ENCODE peak calls at places on chromosomes 12 and 14, in nine cellular contexts. I is naive thymus-derived CD8-positive, alpha-beta T cell; G is Daoy; K is tibial artery; M is neural crest cell; W is lung; S is ascending aorta; L is HL-60; U is HEK293T. Z is an unnamed sample.

GRCh38 chr14:28770574-28770973 is 4.0 kb downstream of the FOXG1 start:
- DNase-seq in L (no peak), W (no peak), G (no peak), M (no peak), I (no peak), K (no peak), S (no peak), U (no peak), Z (no peak)

GRCh38 chr12:3304436-3305135 is 186.4 kb upstream of the PRMT8 start:
- DNase-seq in I (no peak), L (no peak), G (peak; percentile 94), S (no peak), M (no peak), W (no peak), U (no peak), K (no peak), Z (peak; percentile 76)

GRCh38 chr14:50058112-50058511 is 58.3 kb downstream of the VCPKMT start:
- DNase-seq in L (no peak), K (no peak), M (no peak), W (no peak), S (no peak), U (no peak), I (no peak), G (no peak), Z (no peak)

GRCh38 chr12:67370979-67371378 is 101.8 kb downstream of the CAND1 start:
- DNase-seq in S (no peak), K (no peak), G (no peak), M (no peak), W (no peak), L (no peak), I (no peak), U (no peak), Z (no peak)

GRCh38 chr12:15435597-15435996 is 113.3 kb downstream of the PTPRO start:
- DNase-seq in L (no peak), S (no peak), K (no peak), M (no peak), W (no peak), I (no peak), G (no peak), U (no peak), Z (no peak)

GRCh38 chr12:116609715-116610114 is 50.5 kb downstream of the MAP1LC3B2 start:
- DNase-seq in G (peak; percentile 34), S (no peak), I (peak; percentile 11), K (no peak), L (peak; percentile 48), U (no peak), W (no peak), M (peak; percentile 30), Z (no peak)

GRCh38 chr12:95739561-95740313 is 50.8 kb downstream of the NTN4 start:
- DNase-seq in S (no peak), U (no peak), L (no peak), G (no peak), K (peak; percentile 26), I (no peak), W (no peak), M (no peak), Z (no peak)

GRCh38 chr12:28424965-28425364 is 234.7 kb downstream of the CCDC91 start:
- DNase-seq in L (no peak), S (no peak), K (no peak), I (no peak), U (no peak), W (peak; percentile 31), G (no peak), M (no peak), Z (no peak)

GRCh38 chr12:125105600-125105999 is 40.4 kb downstream of the AACS start:
- DNase-seq in K (no peak), L (no peak), W (no peak), G (no peak), I (no peak), M (no peak), U (no peak), S (no peak), Z (no peak)

GRCh38 chr14:34420547-34421150 is 41.4 kb downstream of the SPTSSA start:
- DNase-seq in K (no peak), S (no peak), I (no peak), M (no peak), G (no peak), L (no peak), U (no peak), W (no peak), Z (no peak)

GRCh38 chr14:51145246-51145645 is 50.3 kb upstream of the TRIM9 start:
- DNase-seq in K (no peak), I (no peak), M (no peak), S (no peak), L (no peak), U (no peak), G (no peak), W (no peak), Z (no peak)

GRCh38 chr12:89208661-89209096 is 143.6 kb downstream of the DUSP6 start:
- DNase-seq in L (no peak), G (no peak), S (no peak), I (no peak), M (no peak), U (no peak), W (no peak), K (no peak), Z (no peak)

GRCh38 chr12:79331870-79332269 is 358.9 kb downstream of the PAWR start:
- DNase-seq in L (no peak), S (no peak), M (no peak), W (no peak), K (no peak), G (no peak), U (no peak), I (no peak), Z (no peak)

GRCh38 chr14:26925876-26926584 is 328.2 kb upstream of the NOVA1 start:
- DNase-seq in M (no peak), L (no peak), K (no peak), I (no peak), U (no peak), S (no peak), W (peak; percentile 47), G (no peak), Z (no peak)

GRCh38 chr14:72825486-72825885 is 68.4 kb downstream of the DPF3 start:
- DNase-seq in K (no peak), S (no peak), U (no peak), W (no peak), I (no peak), L (no peak), M (no peak), G (no peak), Z (no peak)

GRCh38 chr12:62738611-62739010 is 196.3 kb downstream of the PPM1H start:
- DNase-seq in W (no peak), U (no peak), L (no peak), S (no peak), I (no peak), M (no peak), K (no peak), G (no peak), Z (no peak)

GRCh38 chr14:91254456-91254855 is 10.0 kb upstream of the GPR68 start:
- DNase-seq in U (no peak), I (no peak), G (no peak), M (no peak), K (no peak), S (no peak), W (no peak), L (no peak), Z (no peak)

GRCh38 chr14:70641548-70642312 is at the start of gene TTC9:
- DNase-seq in M (peak; percentile 26), U (peak; percentile 65), L (no peak), K (no peak), I (no peak), S (no peak), W (no peak), G (peak; percentile 35), Z (no peak)

GRCh38 chr12:105946541-105946940 is 192.2 kb downstream of the NUAK1 start:
- DNase-seq in L (no peak), U (no peak), S (no peak), M (no peak), G (peak; percentile 28), I (no peak), W (no peak), K (no peak), Z (no peak)

GRCh38 chr14:45249847-45250575 is 3.0 kb downstream of the MIS18BP1 start:
- DNase-seq in G (peak; percentile 51), K (no peak), L (peak; percentile 87), U (no peak), M (no peak), S (no peak), I (no peak), W (no peak), Z (no peak)

GRCh38 chr12:41998451-41998850 is 146.2 kb downstream of the GXYLT1 start:
- DNase-seq in L (no peak), S (no peak), K (no peak), G (no peak), M (no peak), U (no peak), W (no peak), I (no peak), Z (no peak)

GRCh38 chr14:90781344-90781761 is 34.9 kb downstream of the TTC7B start:
- DNase-seq in K (no peak), L (no peak), M (no peak), G (peak; percentile 73), U (no peak), S (peak; percentile 8), W (no peak), I (no peak), Z (no peak)

GRCh38 chr12:25699454-25699853 is 146.4 kb upstream of the LMNTD1 start:
- DNase-seq in U (no peak), G (no peak), W (no peak), S (no peak), I (no peak), L (no peak), M (no peak), K (no peak), Z (no peak)

GRCh38 chr12:62683724-62684501 is 217.3 kb downstream of the MON2 start:
- DNase-seq in L (no peak), K (peak; percentile 60), W (peak; percentile 41), S (peak; percentile 78), M (no peak), G (peak; percentile 31), U (no peak), I (no peak), Z (no peak)

GRCh38 chr12:87140257-87140656 is 884.1 kb upstream of the MGAT4C start:
- DNase-seq in G (no peak), U (no peak), L (no peak), W (no peak), M (no peak), I (no peak), K (no peak), S (no peak), Z (no peak)

GRCh38 chr14:100285021-100285912 is 21.0 kb downstream of the SLC25A29 start:
- DNase-seq in I (peak; percentile 76), W (peak; percentile 68), U (peak; percentile 95), M (peak; percentile 74), L (peak; percentile 66), S (peak; percentile 80), G (peak; percentile 79), K (no peak), Z (peak; percentile 42)

GRCh38 chr14:29800961-29801360 is 126.7 kb downstream of the PRKD1 start:
- DNase-seq in L (no peak), S (no peak), G (no peak), K (no peak), M (no peak), W (no peak), U (peak; percentile 9), I (no peak), Z (no peak)

GRCh38 chr14:93110856-93111419 is 4.8 kb downstream of the ITPK1 start:
- DNase-seq in U (no peak), I (no peak), K (no peak), G (no peak), S (no peak), M (no peak), W (no peak), L (no peak), Z (no peak)

GRCh38 chr14:96762650-96763049 is 34.5 kb upstream of the VRK1 start:
- DNase-seq in S (no peak), W (peak; percentile 34), U (peak; percentile 80), M (peak; percentile 16), K (no peak), G (peak; percentile 78), I (no peak), L (peak; percentile 84), Z (peak; percentile 20)

GRCh38 chr14:64801046-64801445 is 78.7 kb downstream of the SPTB start:
- DNase-seq in M (no peak), S (peak; percentile 59), U (no peak), K (no peak), G (no peak), W (no peak), L (no peak), I (no peak), Z (no peak)

GRCh38 chr14:20262642-20263128 is 23.6 kb downstream of the OR11H4 start:
- DNase-seq in I (no peak), G (peak; percentile 92), K (no peak), L (no peak), W (no peak), U (no peak), S (no peak), M (no peak), Z (no peak)

Z was measured in NCI-H1092.